ENCODE peak calls at places on chromosomes 16 and 17, in four cellular contexts. K is heart right ventricle; S is CD8-positive, alpha-beta memory T cell; Y is small intestine. N is an unnamed sample.

GRCh38 chr16:50213939-50214519 is 52.3 kb upstream of the ADCY7 start:
- DNase-seq in K (no peak), S (no peak), Y (peak; percentile 74), N (no peak)

GRCh38 chr16:66647866-66648265 is 43.4 kb downstream of the CMTM3 start:
- DNase-seq in K (no peak), S (no peak), Y (no peak), N (no peak)

GRCh38 chr17:72725432-72726068 is 366.9 kb downstream of the SLC39A11 start:
- DNase-seq in K (peak; percentile 23), S (no peak), Y (peak; percentile 76), N (peak; percentile 52)

GRCh38 chr17:31594416-31594815 is 202.9 kb downstream of the RAB11FIP4 start:
- DNase-seq in K (no peak), S (no peak), Y (no peak), N (no peak)

GRCh38 chr16:966505-966904 is 4.3 kb downstream of the LMF1 start:
- DNase-seq in K (no peak), S (no peak), Y (no peak), N (no peak)

GRCh38 chr17:8611135-8611534 is 19.4 kb downstream of the MYH10 start:
- DNase-seq in K (no peak), S (no peak), Y (no peak), N (no peak)

GRCh38 chr16:17899141-17899540 is 428.4 kb upstream of the XYLT1 start:
- DNase-seq in K (no peak), S (no peak), Y (no peak), N (no peak)

GRCh38 chr17:78862073-78863023 is 21.7 kb upstream of the USP36 start:
- DNase-seq in K (peak; percentile 73), S (no peak), Y (peak; percentile 59), N (peak; percentile 76)

GRCh38 chr16:6947291-6947690 is 385.4 kb upstream of the RBFOX1 start:
- DNase-seq in K (no peak), S (no peak), Y (no peak), N (no peak)

GRCh38 chr17:40803617-40804082 is 3.9 kb upstream of the KRT28 start:
- DNase-seq in K (peak; percentile 71), S (peak; percentile 61), Y (peak; percentile 85), N (peak; percentile 84)

GRCh38 chr17:40563371-40564052 is 1.8 kb downstream of the CCR7 start:
- DNase-seq in K (no peak), S (no peak), Y (no peak), N (no peak)

GRCh38 chr16:66189951-66190350 is 176.5 kb upstream of the CDH5 start:
- DNase-seq in K (no peak), S (no peak), Y (no peak), N (no peak)

GRCh38 chr16:9465150-9465549 is 373.7 kb downstream of the HAPSTR1 start:
- DNase-seq in K (no peak), S (no peak), Y (peak; percentile 18), N (no peak)

GRCh38 chr16:82049484-82049883 is 14.4 kb downstream of the HSD17B2 start:
- DNase-seq in K (no peak), S (no peak), Y (no peak), N (no peak)

GRCh38 chr16:75789237-75789636 is 62.9 kb upstream of the CPHXL start:
- DNase-seq in K (peak; percentile 9), S (no peak), Y (peak; percentile 59), N (no peak)

GRCh38 chr17:43846963-43847369 is at the start of gene CD300LG:
- DNase-seq in K (peak; percentile 49), S (no peak), Y (no peak), N (no peak)

GRCh38 chr16:3119286-3119685 is 6.9 kb downstream of the ZNF205 start:
- DNase-seq in K (no peak), S (no peak), Y (no peak), N (no peak)

GRCh38 chr16:1908081-1908633 is 10.1 kb downstream of the HS3ST6 start:
- DNase-seq in K (no peak), S (no peak), Y (no peak), N (no peak)

GRCh38 chr16:13112639-13113038 is 211.2 kb downstream of the SHISA9 start:
- DNase-seq in K (no peak), S (no peak), Y (no peak), N (no peak)

GRCh38 chr17:7523033-7523432 is 25.8 kb upstream of the TNFSF12 start:
- DNase-seq in K (no peak), S (peak; percentile 31), Y (peak; percentile 27), N (no peak)

DNA sequence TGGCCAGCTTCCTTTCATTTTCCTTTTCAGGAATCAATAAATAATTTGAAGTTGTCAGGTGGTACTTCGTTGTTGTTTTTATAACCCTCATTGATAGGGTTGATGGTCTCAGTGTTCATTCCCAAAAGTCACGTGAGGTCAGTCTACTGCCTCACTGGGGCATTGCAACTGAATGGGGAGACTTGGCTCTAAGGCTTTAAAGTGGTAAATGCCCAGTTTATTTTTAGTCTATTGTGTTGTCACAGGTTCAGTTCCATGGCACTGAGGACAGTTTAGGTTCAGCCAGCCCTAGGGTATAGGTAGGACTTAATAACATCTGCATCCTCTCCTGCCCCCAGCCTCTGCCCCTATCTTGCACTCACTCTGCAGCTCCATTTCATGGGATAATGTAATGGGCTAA is 33.5 kb upstream of the NGFR start:
- DNase-seq in K (no peak), S (no peak), Y (no peak), N (no peak)
- H3K27me3 ChIP-seq in K (peaks cover 49% of the 10 kb centered on the region), S (peaks cover 7% of the 10 kb centered on the region), Y (peaks cover 11% of the 10 kb centered on the region), N (peaks cover 3% of the 10 kb centered on the region)

DNA sequence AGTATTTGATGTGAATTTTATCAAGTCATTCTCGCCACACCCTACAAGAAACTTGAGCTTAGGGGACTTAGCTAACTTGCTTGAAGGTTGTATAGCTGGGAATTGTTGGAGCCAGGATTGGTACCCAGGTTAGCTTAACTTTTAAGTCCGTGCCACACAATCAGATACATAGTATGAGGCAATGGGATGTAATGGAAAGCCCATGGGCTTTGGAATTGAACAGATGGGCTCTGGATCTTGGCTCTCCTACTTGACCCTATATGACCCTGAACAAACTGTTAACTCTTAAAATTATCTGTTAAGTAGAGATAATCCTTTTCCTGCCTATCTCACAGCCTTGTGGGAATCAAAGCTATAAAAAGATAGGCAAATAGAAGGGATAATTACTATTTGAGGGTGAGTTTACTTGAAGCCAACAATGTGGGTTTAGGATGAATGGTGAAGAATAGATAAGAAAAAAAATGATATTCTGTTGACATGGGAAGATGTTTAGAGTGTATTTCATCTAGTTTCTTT is 51.9 kb upstream of the CACNG3 start:
- DNase-seq in K (no peak), S (no peak), Y (no peak), N (no peak)
- H3K27me3 ChIP-seq in K (no peaks in the 10 kb centered on the region), S (no peaks in the 10 kb centered on the region), Y (no peaks in the 10 kb centered on the region), N (no peaks in the 10 kb centered on the region)

GRCh38 chr16:86517033-86517432 is 6.7 kb downstream of the FOXF1 start:
- DNase-seq in K (no peak), S (no peak), Y (no peak), N (no peak)
- H3K27me3 ChIP-seq in K (peaks cover 100% of the 10 kb centered on the region), S (peaks cover 21% of the 10 kb centered on the region), Y (peaks cover 26% of the 10 kb centered on the region), N (peaks cover 47% of the 10 kb centered on the region)

GRCh38 chr17:36731091-36731490 is 129.7 kb downstream of the MRM1 start:
- DNase-seq in K (no peak), S (no peak), Y (no peak), N (peak; percentile 35)
- H3K27me3 ChIP-seq in K (peaks cover 87% of the 10 kb centered on the region), S (no peaks in the 10 kb centered on the region), Y (peaks cover 22% of the 10 kb centered on the region), N (no peaks in the 10 kb centered on the region)

DNA sequence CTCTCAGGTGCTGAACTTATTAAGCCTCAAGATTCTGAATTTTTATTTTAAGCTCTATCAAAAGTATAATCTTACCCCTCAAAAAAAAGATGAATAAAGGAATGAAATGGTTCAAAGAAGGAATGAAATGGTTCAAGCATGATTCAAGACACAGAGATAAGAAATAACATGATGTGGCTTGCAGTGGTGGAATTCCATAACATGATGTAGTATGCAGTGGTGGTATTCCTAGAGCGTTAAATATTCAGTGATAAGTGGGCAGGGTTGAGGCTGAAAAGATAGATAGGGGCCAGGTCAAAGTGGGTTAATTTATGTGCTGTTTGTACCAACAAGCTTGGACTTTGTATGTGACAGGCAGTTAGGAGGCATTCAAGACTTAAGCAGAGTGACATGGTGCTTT is 29.5 kb downstream of the TNRC6A start:
- DNase-seq in K (no peak), S (no peak), Y (no peak), N (no peak)
- H3K27me3 ChIP-seq in K (no peaks in the 10 kb centered on the region), S (no peaks in the 10 kb centered on the region), Y (no peaks in the 10 kb centered on the region), N (no peaks in the 10 kb centered on the region)

DNA sequence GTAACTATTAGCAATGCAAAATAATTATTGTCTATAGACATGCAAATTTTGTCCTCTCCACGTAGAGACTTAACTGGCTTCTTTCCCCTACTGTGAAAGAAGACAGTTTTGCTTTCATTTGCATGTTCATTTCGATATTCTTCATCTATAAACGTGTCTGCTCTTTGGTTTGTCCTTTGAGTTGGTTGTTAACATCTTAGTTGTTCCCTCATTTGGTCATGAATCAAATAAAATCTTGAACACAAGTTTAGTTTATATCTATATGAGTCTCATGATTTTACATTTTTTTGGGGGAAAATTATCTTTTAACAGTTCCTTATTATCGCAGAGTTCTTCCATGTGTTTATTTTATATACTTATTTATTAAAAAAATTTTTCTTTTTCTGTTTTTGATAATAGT is 214.4 kb downstream of the UTP18 start:
- DNase-seq in K (no peak), S (no peak), Y (no peak), N (no peak)
- H3K27me3 ChIP-seq in K (peaks cover 13% of the 10 kb centered on the region), S (no peaks in the 10 kb centered on the region), Y (no peaks in the 10 kb centered on the region), N (no peaks in the 10 kb centered on the region)

DNA sequence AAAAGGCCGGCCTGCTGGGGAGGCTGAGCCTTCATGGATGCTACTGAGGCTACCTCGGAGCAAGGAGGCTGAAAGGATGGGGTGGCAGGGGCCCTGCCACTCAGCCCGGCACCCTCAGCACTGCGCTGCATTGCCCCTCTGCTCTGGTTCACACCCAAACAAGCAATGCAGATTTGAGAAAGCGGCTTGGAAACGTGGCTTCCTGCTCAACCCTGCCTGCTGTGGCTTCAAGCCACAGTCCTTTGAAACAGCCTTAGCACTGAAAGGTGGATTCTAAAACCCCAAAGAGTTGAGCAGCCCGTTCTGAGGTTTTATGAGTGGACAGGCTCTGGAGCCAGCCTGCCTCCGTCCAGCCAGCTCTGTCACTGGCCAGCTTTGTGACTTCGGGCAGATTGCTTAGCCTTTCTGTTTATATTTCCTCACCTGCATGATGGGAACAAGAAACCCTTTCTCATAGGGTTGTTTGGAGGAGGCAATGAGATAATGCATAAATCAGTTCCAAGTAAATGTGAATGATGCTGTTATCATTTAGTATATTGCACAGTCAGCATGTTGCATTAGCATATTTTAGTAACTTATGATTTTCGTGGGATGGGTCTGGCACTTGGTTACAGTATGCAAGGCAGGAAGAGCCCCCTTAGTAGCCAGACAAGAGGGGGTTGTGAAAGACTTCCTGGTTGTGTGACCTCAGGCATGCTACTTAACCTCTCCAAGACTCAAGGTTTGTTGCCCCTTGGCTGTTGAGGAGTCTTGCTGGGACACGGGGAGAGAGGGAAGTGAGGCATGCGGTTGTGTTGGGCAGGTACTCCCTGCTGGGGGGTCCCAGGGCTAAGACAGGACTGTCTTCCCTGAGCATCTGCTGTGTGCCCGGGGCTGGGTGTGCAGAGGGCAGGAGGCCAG is 23.6 kb downstream of the CRISPLD2 start:
- DNase-seq in K (no peak), S (no peak), Y (no peak), N (no peak)
- H3K27me3 ChIP-seq in K (peaks cover 8% of the 10 kb centered on the region), S (peaks cover 9% of the 10 kb centered on the region), Y (no peaks in the 10 kb centered on the region), N (no peaks in the 10 kb centered on the region)

DNA sequence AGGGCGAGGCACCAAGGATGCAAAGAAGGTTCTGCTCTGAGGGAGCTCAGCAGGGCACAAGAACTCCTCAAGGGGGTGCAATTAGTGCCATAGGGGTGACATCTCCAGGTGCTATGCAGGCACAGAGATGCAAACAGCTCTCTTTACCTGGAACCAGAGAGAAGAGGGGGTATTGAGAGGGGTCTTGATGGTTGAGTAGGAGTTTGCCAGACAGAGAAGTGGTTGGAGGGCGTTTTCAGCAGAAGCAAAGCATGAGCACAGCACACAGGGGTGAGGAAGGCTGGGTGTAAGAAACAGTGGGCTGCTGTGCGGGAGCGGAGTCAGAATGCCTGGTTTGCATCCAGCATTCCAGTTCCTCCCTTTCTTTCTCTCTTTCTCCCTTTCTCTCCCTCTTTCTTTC is 81.8 kb upstream of the LHX1 start:
- DNase-seq in K (no peak), S (no peak), Y (no peak), N (no peak)
- H3K27me3 ChIP-seq in K (peaks cover 58% of the 10 kb centered on the region), S (no peaks in the 10 kb centered on the region), Y (no peaks in the 10 kb centered on the region), N (no peaks in the 10 kb centered on the region)